ENCODE peak calls at places on chromosomes 13 and 19, in ten cellular contexts. S is retinal pigment epithelial cell, L is RWPE1, U is AG09309, R is breast epithelium, G is stomach, H is lower leg skin, T is cardiac muscle cell, Q is mammary epithelial cell, J is AG04450. A is an unnamed sample.

GRCh38 chr19:42198676-42199439 is 18.6 kb downstream of the DEDD2 start:
- DNase-seq in Q (no peak), J (no peak), R (no peak), H (no peak), G (peak), T (no peak), S (no peak), L (no peak), U (no peak), A (no peak)

GRCh38 chr19:8069116-8069973 is 16.8 kb downstream of the CCL25 start:
- DNase-seq in U (no peak), J (no peak), G (no peak), Q (no peak), H (no peak), R (no peak), L (no peak), S (no peak), T (no peak), A (no peak)

GRCh38 chr13:111899714-111900389 is 167.1 kb upstream of the SOX1 start:
- DNase-seq in J (no peak), R (no peak), U (no peak), L (no peak), Q (no peak), T (no peak), S (no peak), G (no peak), H (peak), A (no peak)

GRCh38 chr13:40206241-40207109 is 460.0 kb downstream of the FOXO1 start:
- DNase-seq in G (peak), H (no peak), T (no peak), Q (peak), U (no peak), L (peak), R (no peak), J (no peak), S (peak), A (peak)

GRCh38 chr19:14558370-14559066 is 13.3 kb downstream of the NDUFB7 start:
- DNase-seq in S (no peak), G (no peak), H (no peak), Q (no peak), J (no peak), U (no peak), R (no peak), T (no peak), L (no peak), A (no peak)

GRCh38 chr19:43504426-43505185 is at the start of gene PHLDB3:
- DNase-seq in H (peak), T (peak), L (no peak), S (no peak), U (no peak), J (no peak), G (peak), R (peak), Q (no peak), A (no peak)

GRCh38 chr13:90445179-90445578 is 902.3 kb upstream of the MIR17HG start:
- DNase-seq in H (no peak), U (peak), G (no peak), T (peak), S (peak), R (no peak), Q (peak), L (peak), J (peak), A (peak)

GRCh38 chr19:15025237-15025636 is 24.0 kb upstream of the CASP14 start:
- DNase-seq in T (no peak), R (peak), S (no peak), G (no peak), U (no peak), J (no peak), Q (peak), H (no peak), L (peak), A (no peak)

GRCh38 chr19:49150106-49150943 is 4.9 kb downstream of the HRC start:
- DNase-seq in R (peak), U (peak), T (peak), S (no peak), J (no peak), Q (peak), L (peak), G (peak), H (peak), A (no peak)

GRCh38 chr19:1154731-1155351 is 19.2 kb downstream of the SBNO2 start:
- DNase-seq in R (peak), S (peak), T (no peak), Q (peak), H (peak), G (peak), L (peak), J (peak), U (peak), A (no peak)

GRCh38 chr19:52941941-52942370 is 18.7 kb upstream of the ZNF888 start:
- DNase-seq in J (no peak), G (peak), U (no peak), L (peak), R (no peak), Q (peak), H (peak), S (no peak), T (peak), A (no peak)

GRCh38 chr19:30681162-30681996 is 309.2 kb downstream of the ZNF536 start:
- DNase-seq in U (no peak), R (no peak), Q (no peak), H (peak), L (no peak), J (no peak), S (no peak), T (no peak), G (no peak), A (no peak)

GRCh38 chr19:50333235-50333736 is 4.1 kb upstream of the KCNC3 start:
- DNase-seq in H (peak), G (peak), R (peak), U (peak), J (peak), T (peak), S (peak), Q (peak), L (peak), A (peak)

GRCh38 chr19:38068851-38069250 is 155.2 kb downstream of the DPF1 start:
- DNase-seq in G (no peak), U (no peak), L (no peak), S (no peak), T (no peak), J (no peak), R (no peak), Q (no peak), H (no peak), A (no peak)

GRCh38 chr13:112903606-112904195 is 65.3 kb upstream of the MCF2L start:
- DNase-seq in Q (no peak), S (no peak), R (no peak), J (no peak), T (no peak), L (no peak), H (peak), G (no peak), U (no peak), A (no peak)

GRCh38 chr13:57546942-57547341 is 84.6 kb upstream of the PCDH17 start:
- DNase-seq in Q (no peak), G (no peak), T (no peak), J (no peak), U (no peak), L (no peak), S (no peak), H (no peak), R (no peak), A (no peak)

GRCh38 chr19:42267644-42268141 is 1.4 kb upstream of the CIC start:
- DNase-seq in G (no peak), U (no peak), L (no peak), S (no peak), J (no peak), Q (no peak), T (no peak), H (no peak), R (peak), A (no peak)

GRCh38 chr13:67574320-67575233 is 344.4 kb upstream of the PCDH9 start:
- DNase-seq in Q (peak), R (no peak), J (peak), U (no peak), L (peak), H (no peak), G (no peak), S (peak), T (peak), A (no peak)

GRCh38 chr19:18486746-18487145 is 35.1 kb downstream of the ELL start:
- DNase-seq in S (no peak), R (no peak), J (no peak), T (no peak), H (no peak), U (no peak), L (no peak), Q (no peak), G (no peak), A (no peak)

GRCh38 chr19:18483119-18483518 is 38.8 kb downstream of the ELL start:
- DNase-seq in L (no peak), S (no peak), J (no peak), T (no peak), R (no peak), H (no peak), Q (no peak), G (no peak), U (no peak), A (no peak)

GRCh38 chr19:18487576-18488402 is 34.1 kb downstream of the ELL start:
- DNase-seq in R (peak), S (no peak), T (no peak), L (no peak), G (no peak), J (no peak), H (no peak), Q (no peak), U (no peak), A (no peak)

GRCh38 chr19:18481505-18482222 is 40.2 kb downstream of the ELL start:
- DNase-seq in L (no peak), U (no peak), S (no peak), T (no peak), H (no peak), R (no peak), J (no peak), G (no peak), Q (no peak), A (no peak)

GRCh38 chr19:18484992-18485391 is 36.9 kb downstream of the ELL start:
- DNase-seq in Q (no peak), U (no peak), T (no peak), G (no peak), S (no peak), L (no peak), R (no peak), H (no peak), J (no peak), A (no peak)
- TF ChIP-seq CTCF in Q (no peak), U (peak), T (no peak), G (no peak), S (no peak), L (no peak), R (no peak), H (no peak), J (no peak), A (no peak)

DNA sequence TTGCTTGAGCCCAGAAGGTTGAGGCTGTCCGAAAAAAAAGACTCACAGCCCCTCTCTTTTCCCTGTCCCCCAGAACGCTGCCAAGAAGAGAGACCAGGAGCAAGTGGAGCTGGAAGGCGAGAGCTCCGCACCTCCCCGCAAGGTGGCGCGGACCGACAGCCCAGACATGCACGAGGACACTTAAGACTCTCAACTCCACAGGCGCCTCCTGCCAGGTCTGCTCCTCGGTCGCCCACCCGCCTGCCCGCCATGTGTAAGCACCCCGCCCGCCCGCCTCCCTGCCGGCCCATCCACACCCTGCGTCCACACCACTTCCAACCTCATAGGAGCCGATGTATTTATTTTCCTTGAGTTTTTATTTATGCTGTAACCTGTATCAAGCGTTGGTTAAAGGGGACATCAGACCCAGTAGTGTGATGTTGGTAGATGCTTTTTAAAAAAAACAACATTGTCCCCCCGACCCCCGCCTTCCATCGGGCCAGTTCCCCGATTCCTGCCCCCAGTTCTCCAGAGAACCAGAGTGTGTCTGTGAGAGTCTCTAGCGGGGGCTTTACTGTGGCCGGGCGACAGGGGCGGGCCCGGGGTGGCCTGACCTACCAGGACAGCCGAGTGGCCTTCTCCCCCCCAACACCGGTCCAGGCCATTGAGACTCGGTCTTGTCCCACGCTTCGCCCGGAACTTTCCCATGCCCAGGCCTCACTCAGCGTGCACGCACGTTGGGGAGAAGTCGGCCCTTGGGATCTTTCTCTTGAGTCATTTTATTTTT is 10.3 kb downstream of the DDA1 start:
- DNase-seq in T (no peak), S (no peak), R (no peak), H (no peak), G (no peak), J (no peak), L (no peak), U (no peak), Q (no peak), A (no peak)
- TF ChIP-seq CTCF in T (no peak), S (no peak), R (no peak), H (no peak), G (no peak), J (no peak), L (no peak), U (no peak), Q (no peak), A (no peak)

DNA sequence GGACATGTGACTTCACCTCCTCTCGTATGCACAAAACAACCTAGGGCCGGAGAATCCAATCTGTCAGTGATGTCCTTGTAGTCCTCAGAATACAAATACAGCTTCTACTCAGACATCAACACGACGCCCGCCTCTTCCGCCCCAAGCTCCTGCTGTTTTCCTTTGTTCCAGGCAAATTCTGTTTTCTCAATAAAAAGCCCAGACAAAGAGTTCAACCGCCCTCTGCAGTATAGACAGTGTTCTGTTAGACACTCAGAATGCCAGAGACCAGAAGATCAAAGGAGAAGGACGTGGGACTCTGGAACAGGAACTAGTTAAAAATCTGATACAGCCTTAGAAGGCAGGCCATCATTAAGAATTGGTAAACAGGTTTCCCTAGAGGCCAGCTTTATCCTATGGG is 42.0 kb upstream of the GGACT start:
- DNase-seq in S (no peak), L (no peak), U (no peak), Q (no peak), R (no peak), G (no peak), H (no peak), J (no peak), T (no peak), A (no peak)
- TF ChIP-seq CTCF in S (no peak), L (no peak), U (no peak), Q (no peak), R (no peak), G (no peak), H (no peak), J (peak), T (no peak), A (no peak)

DNA sequence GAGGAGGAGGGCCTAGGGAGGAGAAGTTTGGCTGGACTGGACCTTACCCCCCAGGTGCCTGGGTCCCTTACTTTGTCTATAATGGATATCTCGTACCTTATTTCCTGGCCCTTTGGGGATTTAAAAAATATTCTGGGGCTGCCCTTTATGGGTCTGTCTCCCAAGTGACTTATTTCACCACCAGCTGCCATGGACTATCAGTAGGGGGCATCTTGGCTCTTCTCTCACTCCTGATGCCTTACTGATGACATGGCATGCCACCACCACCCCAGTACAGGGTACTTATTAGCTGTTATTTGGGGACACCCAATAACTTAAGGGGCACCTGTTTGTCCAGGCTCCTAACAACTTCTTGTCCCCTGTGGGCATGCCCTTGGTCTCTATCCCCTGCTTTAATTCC is 38.0 kb downstream of the NFIX start:
- DNase-seq in Q (no peak), S (no peak), R (no peak), U (no peak), J (no peak), G (no peak), L (no peak), H (no peak), T (no peak), A (no peak)
- TF ChIP-seq CTCF in Q (no peak), S (peak), R (no peak), U (peak), J (peak), G (no peak), L (no peak), H (no peak), T (peak), A (peak)

GRCh38 chr13:86729206-86729605 is 930.0 kb upstream of the SLITRK6 start:
- DNase-seq in S (no peak), H (no peak), L (no peak), G (no peak), T (no peak), U (no peak), R (no peak), J (no peak), Q (no peak), A (no peak)

GRCh38 chr13:86725105-86725504 is 925.9 kb upstream of the SLITRK6 start:
- DNase-seq in H (no peak), S (no peak), U (no peak), R (no peak), G (no peak), J (no peak), Q (no peak), T (no peak), L (no peak), A (no peak)
- TF ChIP-seq CTCF in H (no peak), S (peak), U (no peak), R (no peak), G (no peak), J (peak), Q (no peak), T (no peak), L (no peak), A (no peak)

GRCh38 chr19:45693168-45693788 is 812 bp downstream of the QPCTL start:
- DNase-seq in Q (peak), U (no peak), T (peak), G (peak), S (no peak), L (peak), H (peak), R (peak), J (no peak), A (no peak)

GRCh38 chr19:45691516-45692186 is at the start of gene SNRPD2:
- DNase-seq in T (peak), L (peak), Q (peak), G (peak), H (peak), J (peak), S (peak), U (peak), R (peak), A (peak)

GRCh38 chr19:45687599-45687998 is 4.2 kb downstream of the SNRPD2 start:
- DNase-seq in Q (no peak), U (no peak), L (no peak), R (no peak), G (no peak), T (no peak), J (no peak), H (no peak), S (no peak), A (no peak)

DNA sequence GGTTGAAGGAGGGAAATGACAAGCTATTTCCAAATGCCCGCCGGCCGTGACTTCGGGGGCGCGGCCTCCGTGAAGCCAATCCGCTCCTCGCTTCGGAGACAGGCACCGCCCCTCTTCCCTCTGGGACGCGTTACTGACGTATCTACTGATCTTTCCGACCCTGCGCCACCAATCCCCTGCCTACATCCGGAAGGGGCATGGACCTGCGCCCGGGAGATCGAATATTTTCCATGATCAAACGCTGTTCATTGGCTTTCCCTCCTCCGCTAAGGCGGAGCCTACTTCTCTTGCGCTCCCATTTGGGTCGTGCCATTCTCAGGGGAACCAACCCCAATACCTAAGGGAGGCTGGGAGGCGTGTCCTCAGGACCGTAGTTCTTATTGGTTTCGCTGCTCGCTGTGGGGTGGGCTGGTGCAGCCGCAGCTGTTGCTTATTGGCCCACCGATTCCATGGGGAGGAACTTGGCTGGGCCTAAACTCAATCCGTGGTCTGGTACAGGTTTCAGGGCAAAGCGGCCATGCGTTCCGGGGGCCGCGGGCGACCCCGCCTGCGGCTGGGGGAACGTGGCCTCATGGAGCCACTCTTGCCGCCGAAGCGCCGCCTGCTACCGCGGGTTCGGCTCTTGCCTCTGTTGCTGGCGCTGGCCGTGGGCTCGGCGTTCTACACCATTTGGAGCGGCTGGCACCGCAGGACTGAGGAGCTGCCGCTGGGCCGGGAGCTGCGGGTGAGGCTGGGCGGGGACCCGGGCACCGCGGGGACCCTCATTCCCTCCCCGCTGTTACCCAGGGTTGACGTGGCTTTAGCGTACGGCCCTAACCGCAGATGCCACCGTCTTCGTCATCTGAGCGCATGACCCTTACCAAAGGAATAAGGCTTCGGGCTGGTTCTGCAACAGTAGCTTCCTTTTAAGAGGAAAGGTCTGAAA is at the start of gene QPCTL:
- DNase-seq in Q (peak), G (peak), U (peak), H (peak), R (peak), J (peak), T (peak), L (peak), S (peak), A (peak)
- TF ChIP-seq CTCF in Q (no peak), G (no peak), U (no peak), H (no peak), R (no peak), J (no peak), T (no peak), L (no peak), S (no peak), A (no peak)